ENCODE peak calls at places on chromosomes 13 and 19, in seven cellular contexts. Y is A549; U is prostate gland; C is left ventricle myocardium inferior; V is CD8-positive, alpha-beta T cell; P is BJ; G is DND-41. L is an unnamed sample.

GRCh38 chr13:71759506-71760225 is 107.3 kb downstream of the DACH1 start:
- DNase-seq in V (no peak), P (no peak), U (no peak), G (no peak), Y (no peak), C (no peak), L (no peak)

GRCh38 chr19:13024126-13024957 is 29.1 kb downstream of the NFIX start:
- DNase-seq in U (no peak), C (no peak), G (no peak), V (no peak), Y (no peak), P (no peak), L (no peak)

GRCh38 chr19:49133621-49134454 is 14.5 kb downstream of the PPFIA3 start:
- DNase-seq in G (peak), Y (peak), V (peak), C (peak), U (peak), P (peak), L (no peak)

GRCh38 chr13:31090921-31091624 is 70.6 kb downstream of the HSPH1 start:
- DNase-seq in Y (no peak), V (no peak), P (no peak), C (no peak), U (no peak), G (no peak), L (peak)

GRCh38 chr19:47899335-47899734 is 13.2 kb upstream of the SULT2A1 start:
- DNase-seq in V (no peak), G (no peak), P (no peak), C (no peak), U (no peak), Y (no peak), L (no peak)

GRCh38 chr13:35767256-35767981 is 290.9 kb upstream of the MAB21L1 start:
- DNase-seq in P (no peak), U (no peak), C (no peak), Y (no peak), G (no peak), V (no peak), L (no peak)

GRCh38 chr19:56066152-56067023 is 54.7 kb downstream of the ZNF787 start:
- DNase-seq in G (peak), C (peak), P (no peak), U (peak), V (peak), Y (peak), L (peak)

GRCh38 chr13:82627183-82627582 is 1255.1 kb downstream of the SLITRK1 start:
- DNase-seq in G (no peak), C (no peak), V (no peak), U (no peak), P (peak), Y (no peak), L (no peak)

GRCh38 chr13:81140675-81141074 is 799.7 kb upstream of the SPRY2 start:
- DNase-seq in U (no peak), V (no peak), Y (no peak), C (no peak), G (no peak), P (no peak), L (no peak)

GRCh38 chr13:112696869-112697465 is 7.1 kb downstream of the ATP11A start:
- DNase-seq in V (no peak), U (no peak), Y (no peak), G (no peak), P (no peak), C (no peak), L (no peak)

GRCh38 chr13:20405691-20406090 is 120.0 kb downstream of the CRYL1 start:
- DNase-seq in Y (no peak), C (no peak), V (no peak), G (no peak), P (no peak), U (no peak), L (no peak)

GRCh38 chr13:94178625-94179244 is 300.7 kb downstream of the DCT start:
- DNase-seq in U (peak), G (no peak), C (no peak), P (no peak), Y (no peak), V (no peak), L (no peak)

GRCh38 chr13:80901111-80902014 is 560.4 kb upstream of the SPRY2 start:
- DNase-seq in U (no peak), V (no peak), P (no peak), Y (no peak), C (no peak), G (no peak), L (no peak)

GRCh38 chr19:45475537-45476348 is 7.9 kb downstream of the FOSB start:
- DNase-seq in U (no peak), V (no peak), Y (no peak), P (no peak), C (no peak), G (no peak), L (no peak)

GRCh38 chr19:14515501-14516047 is 2.6 kb downstream of the DNAJB1 start:
- DNase-seq in V (no peak), P (no peak), G (no peak), U (no peak), C (no peak), Y (no peak), L (no peak)

GRCh38 chr13:48158290-48158689 is 63.4 kb upstream of the MED4 start:
- DNase-seq in U (peak), C (no peak), Y (no peak), P (no peak), V (no peak), G (peak), L (peak)

GRCh38 chr19:30087381-30088138 is 145.5 kb downstream of the URI1 start:
- DNase-seq in V (no peak), G (no peak), Y (no peak), U (no peak), C (no peak), P (no peak), L (no peak)

GRCh38 chr13:46184277-46184699 is 2.3 kb upstream of the LCP1 start:
- DNase-seq in Y (peak), P (no peak), U (no peak), G (peak), V (peak), C (peak), L (peak)

GRCh38 chr19:628168-628567 is 5.2 kb downstream of the POLRMT start:
- DNase-seq in V (no peak), C (no peak), G (peak), Y (no peak), P (no peak), U (no peak), L (no peak)

GRCh38 chr13:78241278-78241919 is 322.8 kb upstream of the EDNRB start:
- DNase-seq in V (no peak), C (peak), P (no peak), Y (peak), G (peak), U (no peak), L (peak)

GRCh38 chr13:80010286-80010831 is 330.6 kb downstream of the SPRY2 start:
- DNase-seq in V (no peak), U (no peak), Y (no peak), G (no peak), P (no peak), C (no peak), L (no peak)

GRCh38 chr13:49869514-49869913 is 66.6 kb downstream of the SPRYD7 start:
- DNase-seq in V (no peak), C (no peak), P (no peak), U (no peak), G (no peak), Y (no peak), L (no peak)

GRCh38 chr13:27952931-27953670 is 16.0 kb downstream of the CDX2 start:
- DNase-seq in Y (no peak), P (no peak), G (no peak), V (no peak), U (no peak), C (no peak), L (no peak)

GRCh38 chr13:30376426-30377311 is 45.6 kb upstream of the UBE2L5 start:
- DNase-seq in Y (no peak), V (peak), P (no peak), U (no peak), C (no peak), G (peak), L (peak)

GRCh38 chr19:54470991-54471782 is 1.9 kb downstream of the CDC42EP5 start:
- DNase-seq in Y (no peak), V (no peak), G (no peak), U (no peak), C (peak), P (no peak), L (no peak)

GRCh38 chr19:44748426-44749254 is at the start of gene BCL3:
- DNase-seq in G (peak), P (no peak), C (peak), V (peak), Y (no peak), U (peak), L (peak)

GRCh38 chr13:28590450-28590849 is 68.5 kb upstream of the POMP start:
- DNase-seq in V (no peak), U (no peak), G (no peak), P (no peak), C (no peak), Y (no peak), L (no peak)

GRCh38 chr13:94313321-94313720 is 166.2 kb downstream of the DCT start:
- DNase-seq in G (no peak), Y (no peak), U (no peak), P (no peak), C (no peak), V (no peak), L (no peak)

GRCh38 chr19:47598407-47599349 is 10.3 kb upstream of the BICRA start:
- DNase-seq in G (no peak), P (peak), V (no peak), C (no peak), U (peak), Y (peak), L (peak)

GRCh38 chr19:7191946-7192691 is 102.1 kb downstream of the INSR start:
- DNase-seq in G (peak), C (no peak), Y (no peak), P (no peak), V (peak), U (no peak), L (peak)

GRCh38 chr19:3142292-3142670 is 6.4 kb downstream of the GNA15 start:
- DNase-seq in V (peak), G (no peak), P (peak), C (no peak), Y (peak), U (no peak), L (no peak)

GRCh38 chr13:94416454-94417080 is 62.9 kb downstream of the DCT start:
- DNase-seq in P (no peak), U (no peak), V (no peak), G (no peak), C (no peak), Y (no peak), L (peak)

GRCh38 chr13:80161219-80161618 is 179.7 kb downstream of the SPRY2 start:
- DNase-seq in P (no peak), V (no peak), U (no peak), Y (no peak), C (no peak), G (no peak), L (peak)

GRCh38 chr19:36638862-36639510 is 27.7 kb downstream of the ZNF461 start:
- DNase-seq in U (no peak), C (no peak), V (no peak), Y (no peak), G (no peak), P (no peak), L (no peak)

GRCh38 chr13:53151692-53152421 is 123.2 kb downstream of the OLFM4 start:
- DNase-seq in C (no peak), P (no peak), U (peak), G (peak), V (peak), Y (peak), L (peak)

GRCh38 chr13:76383671-76384461 is 502.3 kb downstream of the KCTD12 start:
- DNase-seq in P (peak), C (no peak), Y (no peak), V (no peak), U (no peak), G (no peak), L (no peak)

GRCh38 chr13:32587014-32587773 is 942 bp downstream of the PDS5B start:
- DNase-seq in G (peak), P (no peak), C (peak), U (peak), Y (peak), V (peak), L (peak)

GRCh38 chr13:52707375-52707774 is 32.2 kb downstream of the CNMD start:
- DNase-seq in C (no peak), U (no peak), P (no peak), Y (no peak), V (no peak), G (no peak), L (no peak)

GRCh38 chr19:11111771-11112144 is 22.5 kb downstream of the LDLR start:
- DNase-seq in P (no peak), Y (no peak), C (no peak), G (no peak), V (no peak), U (no peak), L (no peak)

GRCh38 chr19:17861542-17862402 is 2.1 kb downstream of the RPL18A start:
- DNase-seq in Y (no peak), U (no peak), P (no peak), C (no peak), V (no peak), G (no peak), L (no peak)
- H3K4me3 ChIP-seq in Y (peak), U (no peak), P (peak), C (peak), V (no peak), G (no peak), L (peak)

DNA sequence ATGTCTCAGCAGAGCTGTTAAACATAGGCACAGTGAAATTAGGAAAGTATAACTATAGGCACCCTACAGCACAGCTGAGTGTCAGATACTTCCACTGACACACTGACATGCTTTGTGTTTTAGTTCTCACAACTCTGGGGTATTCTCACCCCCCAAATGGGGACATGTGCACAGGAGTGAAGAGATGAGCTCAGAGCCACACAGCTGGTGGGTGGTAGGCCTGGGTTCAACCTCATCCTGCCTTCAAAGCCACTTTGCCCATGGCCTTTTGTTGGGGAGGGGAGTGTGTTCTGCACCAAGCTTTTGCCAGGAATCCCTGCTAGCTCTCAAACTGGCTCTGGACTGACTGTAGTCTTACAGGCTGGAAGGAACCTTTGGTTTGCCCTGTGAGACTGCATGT is 1.7 kb upstream of the SLC35E1 start:
- DNase-seq in P (no peak), Y (no peak), U (no peak), G (peak), C (no peak), V (no peak), L (no peak)
- TF ChIP-seq CTCF in P (no peak), Y (no peak), U (no peak), G (no peak), C (no peak), V (no peak), L (no peak)

GRCh38 chr19:16368385-16369305 is 44.0 kb downstream of the KLF2 start:
- DNase-seq in G (peak), C (no peak), Y (no peak), P (no peak), U (no peak), V (peak), L (no peak)

GRCh38 chr19:16367269-16367683 is 42.6 kb downstream of the KLF2 start:
- DNase-seq in U (no peak), G (peak), Y (no peak), P (no peak), C (no peak), V (peak), L (peak)

GRCh38 chr19:16365300-16365996 is 40.8 kb downstream of the KLF2 start:
- DNase-seq in C (no peak), P (no peak), V (no peak), U (no peak), G (no peak), Y (no peak), L (no peak)

GRCh38 chr19:16366056-16366432 is 41.4 kb downstream of the KLF2 start:
- DNase-seq in G (no peak), Y (no peak), V (no peak), C (no peak), P (no peak), U (no peak), L (no peak)

DNA sequence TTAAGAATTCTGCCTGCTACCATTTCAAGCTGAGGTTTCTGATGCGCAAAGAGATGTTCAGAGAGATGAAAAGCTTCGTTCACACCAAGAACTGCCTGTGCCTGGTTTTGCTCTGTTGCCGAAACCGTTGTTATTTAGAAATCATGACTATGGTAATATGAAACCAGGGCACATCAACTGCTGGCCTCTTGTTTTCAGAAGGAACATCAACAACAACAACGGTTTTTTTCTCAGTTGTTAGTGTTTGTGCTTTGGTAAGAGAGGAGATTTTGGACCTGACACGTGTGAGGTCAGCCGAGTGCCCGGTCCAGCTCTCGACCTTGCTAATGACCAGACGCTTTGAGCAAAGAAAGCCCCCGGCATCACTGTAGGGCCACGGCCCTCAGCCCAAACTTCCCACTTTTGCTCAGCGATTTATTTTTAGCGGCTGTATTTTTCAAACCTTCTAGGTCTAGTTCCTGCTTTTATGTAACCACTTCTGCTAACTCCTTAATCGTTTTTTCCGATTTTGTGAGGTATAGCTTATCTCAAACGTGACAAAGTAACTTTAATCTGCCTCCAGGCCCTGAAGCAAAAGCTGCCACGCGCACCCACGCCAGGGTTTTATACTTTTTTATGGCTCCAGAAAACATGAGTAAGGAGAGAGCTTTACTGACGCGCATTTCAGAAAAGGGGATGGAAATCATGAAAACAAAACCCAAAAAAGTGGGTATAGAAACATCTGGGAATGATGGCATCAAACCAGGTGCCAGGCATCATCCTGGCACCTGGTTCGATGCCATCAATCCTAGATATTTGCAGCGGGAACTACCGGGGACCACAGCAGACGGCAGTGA is 42.0 kb downstream of the KLF2 start:
- DNase-seq in Y (no peak), V (peak), G (no peak), C (no peak), U (no peak), P (no peak), L (peak)
- H3K4me3 ChIP-seq in Y (no peak), V (peak), G (no peak), C (no peak), U (no peak), P (no peak), L (peak)

GRCh38 chr19:4258181-4258580 is 11.3 kb downstream of the YJU2 start:
- DNase-seq in V (no peak), P (no peak), U (no peak), G (no peak), Y (no peak), C (no peak), L (no peak)

GRCh38 chr19:4260605-4261191 is 13.8 kb downstream of the YJU2 start:
- DNase-seq in G (no peak), P (no peak), C (no peak), V (no peak), U (no peak), Y (no peak), L (no peak)

GRCh38 chr19:4257025-4257424 is 10.1 kb downstream of the YJU2 start:
- DNase-seq in C (no peak), Y (no peak), G (no peak), P (no peak), V (no peak), U (no peak), L (no peak)

DNA sequence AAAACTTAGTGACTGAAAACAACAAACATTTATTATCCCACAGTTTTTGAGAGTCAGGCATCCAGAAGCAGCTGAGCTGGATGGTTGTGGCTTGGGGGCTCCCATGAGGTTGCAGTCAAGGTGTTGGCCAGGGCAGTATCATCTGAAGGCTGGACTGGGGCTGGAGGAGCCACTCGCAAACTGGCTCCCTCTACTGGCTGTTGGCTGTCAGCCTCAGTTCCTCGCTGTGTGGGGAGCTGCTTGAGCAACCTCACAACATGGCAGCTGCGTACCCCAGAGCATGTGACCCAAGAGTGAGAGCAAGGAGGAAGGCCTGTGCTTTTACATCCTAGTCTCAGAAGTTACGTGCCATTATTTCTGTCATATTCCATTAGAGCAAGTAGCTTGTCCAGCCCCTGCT is 9.7 kb downstream of the YJU2 start:
- DNase-seq in U (no peak), Y (no peak), V (no peak), C (no peak), P (no peak), G (no peak), L (no peak)
- TF ChIP-seq CTCF in U (no peak), Y (no peak), V (no peak), C (no peak), P (peak), G (peak), L (no peak)